ENCODE peak calls at places on chromosome 10, in eight cellular contexts. One of them, this sample, is unnamed.

GRCh38 chr10:101840741-101841453 is 2.7 kb downstream of the KCNIP2 start:
- DNase-seq in colonic mucosa: peak
- DNase-seq in cardiac muscle cell: peak
- DNase-seq in CD8-positive, alpha-beta T cell: peak
- DNase-seq in fibroblast of lung: peak
- DNase-seq in AG04450: peak
- DNase-seq in body of pancreas: peak
- DNase-seq in dorsolateral prefrontal cortex: peak
- DNase-seq in this sample: no peak

GRCh38 chr10:3720228-3721019 is 64.6 kb downstream of the KLF6 start:
- DNase-seq in colonic mucosa: no peak
- DNase-seq in cardiac muscle cell: no peak
- DNase-seq in CD8-positive, alpha-beta T cell: no peak
- DNase-seq in fibroblast of lung: peak
- DNase-seq in AG04450: peak
- DNase-seq in body of pancreas: peak
- DNase-seq in dorsolateral prefrontal cortex: no peak
- DNase-seq in this sample: no peak

GRCh38 chr10:48439581-48440041 is 133.1 kb downstream of the MAPK8 start:
- DNase-seq in colonic mucosa: peak
- DNase-seq in cardiac muscle cell: peak
- DNase-seq in CD8-positive, alpha-beta T cell: no peak
- DNase-seq in fibroblast of lung: peak
- DNase-seq in AG04450: no peak
- DNase-seq in body of pancreas: peak
- DNase-seq in dorsolateral prefrontal cortex: no peak
- DNase-seq in this sample: no peak

GRCh38 chr10:98344589-98345038 is 70.4 kb downstream of the PYROXD2 start:
- DNase-seq in colonic mucosa: peak
- DNase-seq in cardiac muscle cell: peak
- DNase-seq in CD8-positive, alpha-beta T cell: no peak
- DNase-seq in fibroblast of lung: peak
- DNase-seq in AG04450: peak
- DNase-seq in body of pancreas: peak
- DNase-seq in dorsolateral prefrontal cortex: no peak
- DNase-seq in this sample: no peak

GRCh38 chr10:130656582-130657133 is 520.5 kb downstream of the GLRX3 start:
- DNase-seq in colonic mucosa: no peak
- DNase-seq in cardiac muscle cell: no peak
- DNase-seq in CD8-positive, alpha-beta T cell: no peak
- DNase-seq in fibroblast of lung: no peak
- DNase-seq in AG04450: no peak
- DNase-seq in body of pancreas: no peak
- DNase-seq in dorsolateral prefrontal cortex: no peak
- DNase-seq in this sample: no peak

GRCh38 chr10:73413528-73414229 is at the start of gene ANXA7:
- DNase-seq in colonic mucosa: peak
- DNase-seq in cardiac muscle cell: peak
- DNase-seq in CD8-positive, alpha-beta T cell: peak
- DNase-seq in fibroblast of lung: peak
- DNase-seq in AG04450: peak
- DNase-seq in body of pancreas: peak
- DNase-seq in dorsolateral prefrontal cortex: peak
- DNase-seq in this sample: no peak

GRCh38 chr10:121511943-121512342 is 86.3 kb downstream of the FGFR2 start:
- DNase-seq in colonic mucosa: no peak
- DNase-seq in cardiac muscle cell: no peak
- DNase-seq in CD8-positive, alpha-beta T cell: no peak
- DNase-seq in fibroblast of lung: no peak
- DNase-seq in AG04450: no peak
- DNase-seq in body of pancreas: no peak
- DNase-seq in dorsolateral prefrontal cortex: no peak
- DNase-seq in this sample: no peak

GRCh38 chr10:427746-428519 is 261.5 kb downstream of the DIP2C start:
- DNase-seq in colonic mucosa: no peak
- DNase-seq in cardiac muscle cell: no peak
- DNase-seq in CD8-positive, alpha-beta T cell: no peak
- DNase-seq in fibroblast of lung: peak
- DNase-seq in AG04450: no peak
- DNase-seq in body of pancreas: no peak
- DNase-seq in dorsolateral prefrontal cortex: no peak
- DNase-seq in this sample: no peak

GRCh38 chr10:101031796-101032636 is 982 bp downstream of the SFXN3 start:
- DNase-seq in colonic mucosa: peak
- DNase-seq in cardiac muscle cell: peak
- DNase-seq in CD8-positive, alpha-beta T cell: peak
- DNase-seq in fibroblast of lung: peak
- DNase-seq in AG04450: no peak
- DNase-seq in body of pancreas: peak
- DNase-seq in dorsolateral prefrontal cortex: peak
- DNase-seq in this sample: no peak

GRCh38 chr10:121683803-121684202 is 85.6 kb upstream of the FGFR2 start:
- DNase-seq in colonic mucosa: no peak
- DNase-seq in cardiac muscle cell: no peak
- DNase-seq in CD8-positive, alpha-beta T cell: no peak
- DNase-seq in fibroblast of lung: no peak
- DNase-seq in AG04450: no peak
- DNase-seq in body of pancreas: no peak
- DNase-seq in dorsolateral prefrontal cortex: no peak
- DNase-seq in this sample: no peak

GRCh38 chr10:66301078-66301477 is 624.8 kb upstream of the LRRTM3 start:
- DNase-seq in colonic mucosa: no peak
- DNase-seq in cardiac muscle cell: no peak
- DNase-seq in CD8-positive, alpha-beta T cell: no peak
- DNase-seq in fibroblast of lung: no peak
- DNase-seq in AG04450: no peak
- DNase-seq in body of pancreas: no peak
- DNase-seq in dorsolateral prefrontal cortex: no peak
- DNase-seq in this sample: no peak

GRCh38 chr10:17418249-17418648 is 36.1 kb downstream of the ST8SIA6 start:
- DNase-seq in colonic mucosa: no peak
- DNase-seq in cardiac muscle cell: no peak
- DNase-seq in CD8-positive, alpha-beta T cell: no peak
- DNase-seq in fibroblast of lung: peak
- DNase-seq in AG04450: no peak
- DNase-seq in body of pancreas: peak
- DNase-seq in dorsolateral prefrontal cortex: no peak
- DNase-seq in this sample: no peak

GRCh38 chr10:36380538-36380937 is 738.4 kb upstream of the FZD8 start:
- DNase-seq in colonic mucosa: no peak
- DNase-seq in cardiac muscle cell: no peak
- DNase-seq in CD8-positive, alpha-beta T cell: no peak
- DNase-seq in fibroblast of lung: no peak
- DNase-seq in AG04450: no peak
- DNase-seq in body of pancreas: no peak
- DNase-seq in dorsolateral prefrontal cortex: no peak
- DNase-seq in this sample: no peak

GRCh38 chr10:112811741-112812551 is 138.1 kb upstream of the TCF7L2 start:
- DNase-seq in colonic mucosa: peak
- DNase-seq in cardiac muscle cell: no peak
- DNase-seq in CD8-positive, alpha-beta T cell: no peak
- DNase-seq in fibroblast of lung: peak
- DNase-seq in AG04450: peak
- DNase-seq in body of pancreas: peak
- DNase-seq in dorsolateral prefrontal cortex: no peak
- DNase-seq in this sample: peak

DNA sequence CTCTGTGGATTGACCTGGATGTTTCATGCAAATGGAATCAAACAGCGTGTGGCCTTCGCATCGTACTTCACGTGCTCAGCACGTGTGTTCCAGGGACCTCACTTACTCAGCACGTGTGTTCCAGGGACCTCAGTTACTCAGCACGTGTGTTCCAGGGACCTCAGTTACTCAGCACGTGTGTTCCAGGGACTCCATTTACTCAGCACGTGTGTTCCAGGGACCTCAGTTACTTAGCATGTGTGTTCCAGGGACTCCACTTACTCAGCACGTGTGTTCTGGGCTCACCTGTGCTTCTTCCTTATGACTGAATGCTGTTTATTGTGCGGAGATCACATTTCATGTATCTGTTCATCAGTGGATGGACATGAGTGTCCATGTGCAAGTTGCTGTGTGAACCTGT is 22.0 kb downstream of the INPP5A start:
- DNase-seq in colonic mucosa: no peak
- DNase-seq in cardiac muscle cell: no peak
- DNase-seq in CD8-positive, alpha-beta T cell: no peak
- DNase-seq in fibroblast of lung: no peak
- DNase-seq in AG04450: no peak
- DNase-seq in body of pancreas: no peak
- DNase-seq in dorsolateral prefrontal cortex: no peak
- DNase-seq in this sample: no peak
- H3K27ac ChIP-seq in colonic mucosa: no peak
- H3K27ac ChIP-seq in cardiac muscle cell: no peak
- H3K27ac ChIP-seq in CD8-positive, alpha-beta T cell: no peak
- H3K27ac ChIP-seq in fibroblast of lung: no peak
- H3K27ac ChIP-seq in AG04450: no peak
- H3K27ac ChIP-seq in body of pancreas: no peak
- H3K27ac ChIP-seq in dorsolateral prefrontal cortex: no peak
- H3K27ac ChIP-seq in this sample: no peak

DNA sequence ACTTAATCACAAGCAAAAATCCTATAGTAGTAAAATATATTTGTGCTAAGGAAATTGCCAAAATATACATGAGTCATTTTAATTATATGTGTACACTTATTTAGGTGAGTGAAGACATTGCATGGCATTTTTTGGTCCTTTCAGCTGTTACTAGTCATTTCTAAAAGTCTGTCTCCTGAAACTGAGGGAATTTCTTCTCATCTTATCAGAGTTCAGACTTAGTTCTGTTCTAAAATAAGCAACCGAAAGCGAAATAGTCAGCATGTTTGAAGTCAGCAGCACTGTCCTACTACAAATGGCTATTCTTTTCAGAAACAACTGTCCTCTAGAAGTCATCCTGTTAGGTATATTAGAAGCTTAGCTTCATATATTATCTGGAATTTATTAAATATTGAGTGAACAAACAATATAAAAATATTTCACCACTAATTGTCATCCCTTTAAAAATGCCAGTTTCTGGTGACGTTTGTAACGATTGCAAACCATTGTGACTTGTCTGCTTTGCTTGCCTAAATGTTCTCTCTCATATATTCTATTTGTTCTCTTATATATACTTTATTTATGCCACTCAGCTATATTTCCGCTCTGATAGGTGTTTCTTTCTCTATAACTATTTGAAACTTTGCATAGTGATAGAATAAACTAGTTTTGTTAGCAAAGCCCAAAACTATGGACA is 227.4 kb upstream of the KAT6B start:
- DNase-seq in colonic mucosa: no peak
- DNase-seq in cardiac muscle cell: no peak
- DNase-seq in CD8-positive, alpha-beta T cell: no peak
- DNase-seq in fibroblast of lung: peak
- DNase-seq in AG04450: no peak
- DNase-seq in body of pancreas: no peak
- DNase-seq in dorsolateral prefrontal cortex: no peak
- DNase-seq in this sample: no peak
- H3K27ac ChIP-seq in colonic mucosa: no peak
- H3K27ac ChIP-seq in cardiac muscle cell: peak
- H3K27ac ChIP-seq in CD8-positive, alpha-beta T cell: no peak
- H3K27ac ChIP-seq in fibroblast of lung: peak
- H3K27ac ChIP-seq in AG04450: no peak
- H3K27ac ChIP-seq in body of pancreas: peak
- H3K27ac ChIP-seq in dorsolateral prefrontal cortex: no peak
- H3K27ac ChIP-seq in this sample: no peak

DNA sequence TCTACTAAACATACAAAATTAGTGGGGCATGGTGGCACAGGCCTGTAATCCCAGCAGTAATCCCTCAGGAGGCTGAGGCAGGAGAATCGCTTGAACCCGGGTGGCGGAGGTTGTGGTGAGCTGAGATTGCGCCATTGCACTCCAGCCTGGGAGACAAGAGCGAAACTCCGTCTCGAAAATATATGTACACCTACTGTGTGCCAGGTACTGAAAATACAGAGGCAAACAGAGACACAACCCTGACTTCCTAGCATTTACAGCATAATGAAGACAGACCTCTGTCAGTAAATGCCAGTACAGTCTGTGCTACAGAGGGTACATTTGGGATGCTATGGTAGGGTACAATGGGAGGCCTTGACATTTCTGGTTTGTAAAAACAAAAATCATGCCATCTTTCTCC is 66.6 kb downstream of the ABCC2 start:
- DNase-seq in colonic mucosa: no peak
- DNase-seq in cardiac muscle cell: no peak
- DNase-seq in CD8-positive, alpha-beta T cell: no peak
- DNase-seq in fibroblast of lung: no peak
- DNase-seq in AG04450: no peak
- DNase-seq in body of pancreas: no peak
- DNase-seq in dorsolateral prefrontal cortex: no peak
- DNase-seq in this sample: no peak
- H3K27ac ChIP-seq in colonic mucosa: no peak
- H3K27ac ChIP-seq in cardiac muscle cell: no peak
- H3K27ac ChIP-seq in CD8-positive, alpha-beta T cell: no peak
- H3K27ac ChIP-seq in fibroblast of lung: no peak
- H3K27ac ChIP-seq in AG04450: no peak
- H3K27ac ChIP-seq in body of pancreas: no peak
- H3K27ac ChIP-seq in dorsolateral prefrontal cortex: no peak
- H3K27ac ChIP-seq in this sample: no peak

GRCh38 chr10:119602241-119603095 is 5.7 kb upstream of the TIAL1 start:
- DNase-seq in colonic mucosa: peak
- DNase-seq in cardiac muscle cell: peak
- DNase-seq in CD8-positive, alpha-beta T cell: no peak
- DNase-seq in fibroblast of lung: peak
- DNase-seq in AG04450: no peak
- DNase-seq in body of pancreas: peak
- DNase-seq in dorsolateral prefrontal cortex: no peak
- DNase-seq in this sample: no peak
- H3K27ac ChIP-seq in colonic mucosa: no peak
- H3K27ac ChIP-seq in cardiac muscle cell: no peak
- H3K27ac ChIP-seq in CD8-positive, alpha-beta T cell: no peak
- H3K27ac ChIP-seq in fibroblast of lung: no peak
- H3K27ac ChIP-seq in AG04450: no peak
- H3K27ac ChIP-seq in body of pancreas: no peak
- H3K27ac ChIP-seq in dorsolateral prefrontal cortex: no peak
- H3K27ac ChIP-seq in this sample: no peak